ENCODE peak calls at places on chromosome 21, in nine cellular contexts. Z, L, V, G, P, D, S, F and H are unnamed samples.

GRCh38 chr21:42586406-42586805 is 67.0 kb upstream of the PDE9A start:
- DNase-seq in D (no peak), P (no peak), V (no peak), F (no peak), S (no peak), G (no peak), Z (no peak), L (no peak), H (no peak)

GRCh38 chr21:31347435-31348032 is 3.5 kb upstream of the TIAM1 start:
- DNase-seq in G (peak; percentile 35), F (no peak), D (no peak), Z (peak; percentile 19), P (peak; percentile 43), L (no peak), V (peak; percentile 38), S (peak; percentile 56), H (no peak)

GRCh38 chr21:31484219-31484618 is 140.2 kb upstream of the TIAM1 start:
- DNase-seq in L (no peak), G (no peak), P (no peak), Z (no peak), S (no peak), D (no peak), V (no peak), F (no peak), H (no peak)

GRCh38 chr21:36646645-36647044 is 52.3 kb upstream of the SIM2 start:
- DNase-seq in F (no peak), P (no peak), L (no peak), S (no peak), G (no peak), Z (no peak), V (no peak), D (no peak), H (no peak)

GRCh38 chr21:41504030-41504429 is 3.9 kb downstream of the TMPRSS2 start:
- DNase-seq in V (no peak), D (no peak), Z (no peak), S (no peak), P (no peak), G (no peak), L (no peak), F (no peak), H (no peak)

GRCh38 chr21:36551326-36551725 is 71.4 kb upstream of the CLDN14 start:
- DNase-seq in D (no peak), V (no peak), P (no peak), L (no peak), Z (no peak), F (no peak), S (no peak), G (no peak), H (no peak)

GRCh38 chr21:37384416-37384815 is 17.8 kb downstream of the DYRK1A start:
- DNase-seq in D (no peak), F (no peak), S (no peak), Z (no peak), L (no peak), G (no peak), V (no peak), P (no peak), H (no peak)

GRCh38 chr21:38797470-38797869 is 8.3 kb upstream of the ETS2 start:
- DNase-seq in S (peak; percentile 87), V (peak; percentile 80), P (peak; percentile 86), L (peak; percentile 65), G (no peak), D (no peak), F (no peak), Z (peak; percentile 72), H (no peak)

GRCh38 chr21:41750051-41750450 is 16.8 kb downstream of the RIPK4 start:
- DNase-seq in P (no peak), V (no peak), F (no peak), L (no peak), G (no peak), Z (no peak), S (no peak), D (no peak), H (no peak)

GRCh38 chr21:15870819-15871218 is 141.0 kb downstream of the USP25 start:
- DNase-seq in P (no peak), V (no peak), G (no peak), D (no peak), Z (no peak), L (no peak), S (no peak), F (no peak), H (no peak)

GRCh38 chr21:29144736-29145353 is 14.4 kb downstream of the MAP3K7CL start:
- DNase-seq in V (no peak), P (no peak), S (no peak), Z (no peak), G (no peak), L (no peak), F (no peak), D (no peak), H (no peak)

GRCh38 chr21:32212116-32212515 is 66.7 kb downstream of the MIS18A start:
- DNase-seq in G (no peak), Z (no peak), D (no peak), S (no peak), V (no peak), L (no peak), P (no peak), F (no peak), H (no peak)

GRCh38 chr21:38303300-38303699 is 46.5 kb downstream of the KCNJ15 start:
- DNase-seq in F (no peak), S (no peak), P (no peak), V (no peak), Z (peak; percentile 14), D (peak; percentile 7), G (no peak), L (no peak), H (no peak)

GRCh38 chr21:37915516-37915915 is 741 bp downstream of the KCNJ6 start:
- DNase-seq in G (peak; percentile 37), V (no peak), P (no peak), F (no peak), S (peak; percentile 72), L (no peak), D (no peak), Z (no peak), H (no peak)

GRCh38 chr21:32772281-32773047 is 909 bp upstream of the PAXBP1 start:
- DNase-seq in Z (peak; percentile 19), L (no peak), V (no peak), S (peak; percentile 29), P (peak; percentile 75), G (peak; percentile 8), D (no peak), F (peak; percentile 79), H (peak; percentile 9)

GRCh38 chr21:15003463-15004135 is 61.2 kb downstream of the NRIP1 start:
- DNase-seq in D (no peak), V (no peak), S (no peak), G (peak; percentile 47), P (no peak), L (no peak), F (no peak), Z (no peak), H (no peak)

GRCh38 chr21:36914244-36915013 is 52.0 kb downstream of the HLCS start:
- DNase-seq in F (no peak), P (no peak), G (peak; percentile 30), S (no peak), D (no peak), Z (no peak), V (no peak), L (no peak), H (no peak)

GRCh38 chr21:45152265-45152746 is 77.9 kb downstream of the ADARB1 start:
- DNase-seq in G (peak; percentile 60), Z (no peak), F (peak; percentile 93), D (no peak), P (peak; percentile 92), V (no peak), L (no peak), S (no peak), H (no peak)

GRCh38 chr21:45154511-45155508 is 80.4 kb downstream of the ADARB1 start:
- DNase-seq in F (no peak), V (no peak), P (peak; percentile 22), S (peak; percentile 87), Z (no peak), L (no peak), G (peak; percentile 56), D (no peak), H (no peak)

GRCh38 chr21:45155910-45156309 is 81.5 kb downstream of the ADARB1 start:
- DNase-seq in S (no peak), V (no peak), P (no peak), L (no peak), Z (no peak), G (no peak), F (no peak), D (no peak), H (no peak)

GRCh38 chr21:45151484-45152115 is 77.2 kb downstream of the ADARB1 start:
- DNase-seq in P (no peak), G (no peak), S (no peak), L (no peak), V (no peak), D (no peak), Z (no peak), F (peak; percentile 28), H (no peak)

GRCh38 chr21:45153358-45154318 is 79.3 kb downstream of the ADARB1 start:
- DNase-seq in L (no peak), D (no peak), F (peak; percentile 59), Z (no peak), P (no peak), V (no peak), S (no peak), G (no peak), H (no peak)
- TF ChIP-seq REST in L (no peak), D (no peak), F (no peak), Z (no peak), P (no peak), V (no peak), S (no peak), G (no peak), H (no peak)

GRCh38 chr21:46368533-46369285 is 44.8 kb downstream of the PCNT start:
- DNase-seq in Z (no peak), G (no peak), V (no peak), S (no peak), D (no peak), L (no peak), F (peak; percentile 18), P (no peak), H (peak; percentile 65)
- TF ChIP-seq REST in Z (no peak), G (no peak), V (no peak), S (no peak), D (no peak), L (no peak), F (no peak), P (no peak), H (no peak)

GRCh38 chr21:34846601-34847112 is 177.9 kb downstream of the CLIC6 start:
- DNase-seq in S (no peak), Z (peak; percentile 18), V (no peak), D (no peak), G (no peak), F (no peak), P (no peak), L (peak; percentile 61), H (no peak)
- TF ChIP-seq REST in S (no peak), Z (no peak), V (no peak), D (no peak), G (no peak), F (no peak), P (no peak), L (no peak), H (no peak)

DNA sequence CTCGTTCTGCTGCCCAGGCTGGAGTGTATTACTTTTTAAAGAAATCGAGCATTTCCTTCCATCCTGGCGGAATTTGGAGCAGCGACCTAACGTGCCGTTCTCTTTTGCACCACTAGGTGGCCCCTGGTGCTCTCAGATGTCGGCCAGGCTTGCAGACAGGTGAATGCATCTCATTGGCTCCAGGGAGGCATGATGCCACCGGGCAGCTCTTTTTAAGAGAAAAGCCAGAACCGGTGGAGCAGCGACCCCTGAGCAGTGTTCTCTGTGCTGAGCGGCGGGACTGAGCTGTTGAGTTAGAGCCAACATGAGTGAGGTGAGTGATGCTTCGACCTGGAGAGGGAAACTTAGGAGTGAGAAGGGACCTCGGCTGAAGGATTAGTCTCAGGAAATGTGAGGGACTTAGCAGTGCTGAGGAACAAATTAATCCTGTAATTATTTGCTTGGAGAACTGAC is at the start of gene PCP4:
- DNase-seq in S (peak; percentile 71), V (peak; percentile 7), F (peak; percentile 30), L (peak; percentile 27), G (peak; percentile 96), P (peak; percentile 71), Z (peak; percentile 13), D (no peak), H (no peak)
- TF ChIP-seq REST in S (no peak), V (no peak), F (no peak), L (no peak), G (no peak), P (no peak), Z (no peak), D (no peak), H (no peak)